ENCODE peak calls at places on chromosomes 7 and 10, in six cellular contexts. N is neural progenitor cell, Z is transverse colon, H is IMR-90, J is spleen, Q is thyroid gland. M is an unnamed sample. For H3K27me3 and H3K36me3, the result is how much of the 10 kb centered on the place peaks cover.

GRCh38 chr7:11168622-11169170 is 195.0 kb downstream of the PHF14 start:
- DNase-seq in N (no peak), J (no peak), Z (no peak), H (no peak), Q (no peak), M (no peak)

GRCh38 chr7:4824120-4824775 is 37.6 kb downstream of the PAPOLB start:
- DNase-seq in H (peak), J (peak), Z (no peak), N (no peak), Q (no peak), M (no peak)

GRCh38 chr7:137975223-137975622 is 26.7 kb downstream of the CREB3L2 start:
- DNase-seq in Z (no peak), N (peak), J (no peak), H (peak), Q (no peak), M (no peak)

GRCh38 chr10:93921338-93921737 is 27.6 kb downstream of the SLC35G1 start:
- DNase-seq in H (no peak), J (no peak), Z (peak), Q (peak), N (peak), M (no peak)

GRCh38 chr10:97149065-97149680 is 36.6 kb downstream of the SLIT1 start:
- DNase-seq in Z (no peak), H (no peak), J (no peak), N (peak), Q (no peak), M (no peak)

GRCh38 chr10:101625821-101626412 is 37.8 kb downstream of the DPCD start:
- DNase-seq in H (no peak), J (peak), Q (peak), N (no peak), Z (no peak), M (peak)

GRCh38 chr10:53786236-53786635 is 1013.7 kb upstream of the MBL2 start:
- DNase-seq in N (peak), J (no peak), Z (no peak), H (no peak), Q (no peak), M (no peak)

GRCh38 chr10:84510121-84510520 is 181.7 kb downstream of the CCSER2 start:
- DNase-seq in J (no peak), H (peak), Q (no peak), N (peak), Z (no peak), M (peak)

GRCh38 chr10:78520737-78521430 is 487.2 kb downstream of the RPS24 start:
- DNase-seq in N (peak), Q (no peak), Z (no peak), H (peak), J (no peak), M (peak)

GRCh38 chr7:109076561-109076960 is 506.9 kb downstream of the DNAJB9 start:
- DNase-seq in Z (no peak), Q (no peak), J (no peak), H (no peak), N (no peak), M (no peak)

GRCh38 chr7:100611983-100612729 is at the start of gene MOSPD3:
- DNase-seq in Q (peak), H (peak), Z (peak), N (peak), J (peak), M (peak)
- TF ChIP-seq CTCF in Q (peak), H (no peak), Z (no peak), N (no peak), J (no peak), M (no peak)

DNA sequence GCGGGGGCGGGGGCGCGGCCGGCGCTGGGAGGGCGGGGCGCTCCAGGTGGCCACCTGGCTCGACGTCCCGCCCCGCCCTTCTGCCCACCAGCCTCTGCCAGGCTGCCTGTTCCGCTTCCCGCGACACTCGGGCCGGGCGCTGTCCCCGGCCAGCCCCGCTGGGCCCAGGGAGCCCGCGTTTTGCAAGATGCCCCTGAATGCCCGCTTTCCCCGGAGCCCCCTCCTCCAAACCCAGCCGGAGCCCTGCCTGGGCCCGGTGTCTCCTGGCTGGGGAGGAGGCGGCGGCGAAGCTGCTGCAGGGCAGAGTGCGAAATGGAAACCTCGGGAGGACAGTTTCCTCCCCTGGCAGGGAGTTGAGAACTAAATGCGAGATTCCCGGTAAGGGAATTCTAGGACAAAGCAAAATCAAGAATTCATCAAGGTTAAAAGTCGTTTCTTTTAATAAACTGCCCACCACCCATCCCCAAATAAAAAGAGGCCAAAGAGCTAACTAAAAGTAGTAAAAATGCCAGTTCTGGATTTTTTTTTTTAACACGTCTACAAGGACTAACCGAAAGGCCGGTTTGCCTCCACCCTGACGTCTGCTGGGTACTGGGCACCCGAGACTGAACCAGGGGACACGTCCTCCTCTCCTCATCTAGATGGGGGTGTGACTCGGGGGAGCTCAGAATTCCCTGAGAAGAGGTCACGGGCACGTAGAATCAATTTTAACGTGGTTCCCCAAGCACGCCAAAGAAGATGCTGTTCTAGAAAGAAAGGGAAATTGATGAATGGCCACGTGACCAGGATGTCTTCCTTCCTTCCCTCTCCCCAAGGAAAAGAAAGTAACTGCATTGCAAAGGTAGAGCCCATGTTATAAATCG is 200.4 kb upstream of the NFE2L3 start:
- DNase-seq in J (no peak), H (no peak), Z (no peak), N (peak), Q (peak), M (peak)
- H3K27me3 ChIP-seq in J (under half), H (under half), Z (under half), N (under half), Q (under half), M (under half)

GRCh38 chr7:107190090-107190489 is 21.3 kb downstream of the HBP1 start:
- DNase-seq in H (no peak), Z (no peak), Q (no peak), J (no peak), N (no peak), M (no peak)
- H3K36me3 ChIP-seq in H (under half), Z (half or more), Q (half or more), J (half or more), N (under half), M (under half)

GRCh38 chr7:151124205-151124880 is 38.1 kb downstream of the AGAP3 start:
- DNase-seq in J (no peak), Q (no peak), Z (no peak), H (no peak), N (no peak), M (no peak)
- TF ChIP-seq CTCF in J (no peak), Q (no peak), Z (peak), H (no peak), N (no peak), M (no peak)

DNA sequence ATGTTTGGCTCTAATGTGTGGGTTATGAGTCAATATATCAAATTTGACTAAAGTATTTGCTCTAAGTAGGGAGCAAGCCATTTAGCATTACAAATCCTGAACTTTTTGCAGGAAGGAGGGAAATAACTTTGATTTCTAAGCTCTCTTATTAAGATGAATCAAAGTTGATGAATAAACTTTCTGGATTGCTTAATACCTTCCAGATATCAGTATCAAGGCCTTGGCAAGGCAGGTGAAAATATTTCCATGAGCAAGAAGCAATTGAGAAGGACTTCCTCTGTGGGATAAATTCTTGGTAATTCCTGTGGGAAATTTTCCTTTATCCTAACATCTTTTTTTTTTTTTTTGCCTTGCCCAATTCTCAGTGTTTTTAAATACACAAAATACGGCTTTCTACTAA is 258.9 kb downstream of the AHR start:
- DNase-seq in Z (no peak), N (no peak), H (peak), Q (no peak), J (no peak), M (peak)
- H3K27me3 ChIP-seq in Z (under half), N (under half), H (under half), Q (under half), J (under half), M (under half)

DNA sequence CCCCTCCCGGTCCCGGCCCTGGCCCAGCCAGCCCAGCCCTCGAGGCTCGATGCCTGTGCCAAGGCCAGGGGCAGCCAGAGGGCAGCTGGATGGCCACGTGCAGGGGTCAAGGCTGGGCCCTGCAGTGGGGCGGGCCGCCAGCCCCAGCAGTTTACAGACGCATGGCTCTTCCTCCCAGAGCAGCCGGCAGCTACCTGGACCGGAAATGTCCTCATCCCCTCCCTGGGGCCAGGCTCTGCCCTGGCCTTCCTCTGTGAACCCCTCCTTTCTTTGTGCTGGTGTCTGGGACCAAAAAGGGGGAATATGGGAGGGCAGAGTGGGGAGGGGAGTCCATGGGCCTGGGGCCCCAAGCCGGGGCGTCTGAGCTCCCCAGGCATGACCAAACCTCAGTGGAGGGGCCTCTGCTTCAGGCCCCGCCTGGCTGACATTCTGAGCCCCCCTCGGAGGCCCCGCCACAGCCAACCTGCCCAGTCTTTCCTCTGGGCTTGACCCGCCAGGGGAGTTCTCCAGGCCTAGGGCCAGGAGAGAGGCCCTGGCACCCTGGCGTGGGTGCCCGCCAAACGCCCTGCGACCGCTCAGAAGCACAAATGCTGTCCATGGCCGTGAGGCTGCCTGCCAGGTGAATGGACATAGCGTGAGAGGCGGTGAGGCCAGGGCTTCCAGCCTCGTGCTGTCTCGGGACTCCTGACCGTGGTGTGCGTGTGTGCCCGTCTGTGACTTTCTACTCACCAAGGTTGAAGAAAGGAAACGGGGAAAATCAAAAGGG is 24.7 kb upstream of the AMZ1 start:
- DNase-seq in N (no peak), Z (no peak), Q (peak), H (no peak), J (peak), M (no peak)
- H3K36me3 ChIP-seq in N (under half), Z (under half), Q (under half), H (under half), J (under half), M (under half)

GRCh38 chr10:4825868-4826787 is at the start of gene AKR1E2:
- DNase-seq in J (peak), N (peak), Z (peak), Q (peak), H (peak), M (peak)
- TF ChIP-seq CTCF in J (no peak), N (no peak), Z (no peak), Q (no peak), H (no peak), M (no peak)

DNA sequence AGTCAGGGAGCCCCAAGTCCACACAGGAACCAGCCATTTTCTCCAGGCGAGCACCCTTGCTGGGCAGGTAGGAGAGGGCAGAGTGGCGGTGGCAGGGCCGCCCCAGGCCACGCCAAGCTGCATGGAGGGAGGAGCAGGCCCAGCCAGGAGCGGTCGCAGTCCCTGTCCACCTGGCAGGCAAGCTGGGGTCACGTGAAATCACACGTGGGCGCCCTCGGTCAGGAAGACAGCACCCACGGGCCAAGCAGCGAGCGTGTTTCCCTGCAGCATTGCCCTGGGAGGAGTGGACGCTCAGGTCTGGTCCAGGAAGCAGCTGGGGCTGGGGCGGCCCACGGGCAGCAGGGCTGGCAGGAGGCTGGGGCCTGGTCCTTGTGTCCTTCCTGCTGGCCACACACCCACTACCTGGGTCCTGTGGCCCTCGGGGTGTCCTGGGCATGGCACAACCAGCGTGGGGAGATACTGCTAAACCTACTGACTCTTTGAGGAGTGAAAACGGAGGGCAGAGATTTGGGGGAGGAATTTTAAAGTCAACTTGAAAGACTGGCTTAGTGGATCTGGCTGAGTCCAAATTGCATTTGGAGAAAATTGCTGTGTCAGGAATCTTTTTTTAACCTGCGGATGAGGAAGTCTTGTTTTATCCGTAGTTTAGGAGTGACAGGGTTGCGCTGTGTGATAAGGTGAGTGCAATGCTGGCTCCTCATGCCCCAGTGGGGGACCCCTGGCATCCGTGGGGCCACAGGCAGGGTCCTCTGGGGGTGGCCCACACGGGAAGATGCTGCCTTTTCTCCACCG is 12.2 kb upstream of the ADGRA1 start:
- DNase-seq in N (no peak), Q (no peak), H (no peak), J (no peak), Z (no peak), M (no peak)
- H3K27me3 ChIP-seq in N (under half), Q (under half), H (under half), J (half or more), Z (under half), M (under half)

GRCh38 chr7:158732483-158733219 is 28.0 kb upstream of the NCAPG2 start:
- DNase-seq in H (no peak), Z (no peak), N (no peak), Q (no peak), J (no peak), M (no peak)
- H3K36me3 ChIP-seq in H (under half), Z (under half), N (under half), Q (under half), J (under half), M (under half)